ENCODE peak calls at places on chromosome 15, in four cellular contexts. M is GM12878, J is H1, K is HepG2. H is an unnamed sample.

GRCh38 chr15:66698971-66699370 is 3.1 kb upstream of the SMAD6 start:
- DNase-seq in K (no peak), M (no peak), J (no peak), H (no peak)

GRCh38 chr15:91922701-91923279 is 69.3 kb downstream of the SLCO3A1 start:
- DNase-seq in K (no peak), J (no peak), M (no peak), H (no peak)

GRCh38 chr15:81182746-81183402 is 13.8 kb upstream of the IL16 start:
- DNase-seq in M (no peak), J (no peak), K (no peak), H (no peak)

GRCh38 chr15:84878504-84878903 is 6.0 kb upstream of the SLC28A1 start:
- DNase-seq in J (peak), K (peak), M (no peak), H (peak)

GRCh38 chr15:86837631-86838030 is 758.0 kb downstream of the AGBL1 start:
- DNase-seq in J (no peak), M (no peak), K (no peak), H (no peak)

GRCh38 chr15:62306851-62307504 is 141.9 kb upstream of the C2CD4B start:
- DNase-seq in K (peak), J (no peak), M (no peak), H (peak)

GRCh38 chr15:66936115-66936863 is 129.1 kb upstream of the SMAD3 start:
- DNase-seq in M (no peak), J (no peak), K (no peak), H (no peak)

GRCh38 chr15:86115138-86115801 is 35.6 kb downstream of the AGBL1 start:
- DNase-seq in K (no peak), M (no peak), J (no peak), H (no peak)

GRCh38 chr15:53295574-53295973 is 463.9 kb downstream of the WDR72 start:
- DNase-seq in J (no peak), M (no peak), K (no peak), H (no peak)

GRCh38 chr15:99958426-99959097 is 225.3 kb upstream of the LYSMD4 start:
- DNase-seq in M (no peak), J (no peak), K (no peak), H (no peak)

GRCh38 chr15:77419050-77419835 is 661 bp downstream of the PEAK1 start:
- DNase-seq in J (no peak), M (no peak), K (no peak), H (no peak)

GRCh38 chr15:44728576-44729393 is 7.5 kb upstream of the TRIM69 start:
- DNase-seq in M (peak), J (peak), K (peak), H (peak)

GRCh38 chr15:77461486-77461885 is 40.8 kb downstream of the HMG20A start:
- DNase-seq in K (no peak), J (no peak), M (no peak), H (no peak)

GRCh38 chr15:63395730-63396545 is 14.3 kb upstream of the CA12 start:
- DNase-seq in J (no peak), M (no peak), K (no peak), H (no peak)

GRCh38 chr15:48242531-48242930 is 36.4 kb downstream of the SLC12A1 start:
- DNase-seq in K (no peak), M (no peak), J (no peak), H (no peak)

GRCh38 chr15:49040151-49040550 is 6.1 kb downstream of the SECISBP2L start:
- DNase-seq in K (no peak), J (no peak), M (no peak), H (no peak)

GRCh38 chr15:64877435-64877834 is 34.3 kb upstream of the ANKDD1A start:
- DNase-seq in J (no peak), K (no peak), M (no peak), H (no peak)

GRCh38 chr15:68783226-68784054 is 37.3 kb downstream of the ANP32A start:
- DNase-seq in K (peak), M (no peak), J (no peak), H (peak)

GRCh38 chr15:100328796-100329195 is 13.0 kb downstream of the ADAMTS17 start:
- DNase-seq in K (no peak), M (no peak), J (no peak), H (no peak)

GRCh38 chr15:45027220-45027619 is 4.2 kb downstream of the SORD start:
- DNase-seq in M (no peak), J (no peak), K (no peak), H (no peak)

GRCh38 chr15:36803773-36804172 is 224.3 kb downstream of the CDIN1 start:
- DNase-seq in J (no peak), M (no peak), K (no peak), H (no peak)

GRCh38 chr15:57329582-57330367 is 46.5 kb upstream of the CGNL1 start:
- DNase-seq in M (no peak), K (no peak), J (no peak), H (no peak)

DNA sequence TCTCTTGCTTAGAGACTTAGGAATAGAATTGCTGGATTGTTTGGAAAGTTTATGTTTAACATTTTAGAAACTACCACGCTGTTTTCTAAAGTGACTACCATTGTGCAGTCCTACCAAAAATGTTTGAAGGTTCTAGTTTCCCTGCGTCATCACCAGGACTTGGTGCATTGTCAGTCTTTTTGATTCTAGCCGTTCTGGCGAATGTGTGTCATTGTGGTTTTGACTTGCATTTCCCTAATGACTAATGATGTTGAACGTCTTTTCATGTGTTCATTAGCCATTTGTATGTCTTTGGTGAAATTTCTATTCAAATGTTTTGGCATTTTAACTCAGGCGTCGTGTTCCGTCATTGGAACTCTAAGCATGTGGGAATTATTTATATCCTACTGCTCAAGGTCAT is 58.0 kb downstream of the CHD2 start:
- DNase-seq in J (no peak), K (no peak), M (no peak), H (no peak)
- TF ChIP-seq ATF3 in J (no peak), K (no peak), M (no peak), H (no peak)

DNA sequence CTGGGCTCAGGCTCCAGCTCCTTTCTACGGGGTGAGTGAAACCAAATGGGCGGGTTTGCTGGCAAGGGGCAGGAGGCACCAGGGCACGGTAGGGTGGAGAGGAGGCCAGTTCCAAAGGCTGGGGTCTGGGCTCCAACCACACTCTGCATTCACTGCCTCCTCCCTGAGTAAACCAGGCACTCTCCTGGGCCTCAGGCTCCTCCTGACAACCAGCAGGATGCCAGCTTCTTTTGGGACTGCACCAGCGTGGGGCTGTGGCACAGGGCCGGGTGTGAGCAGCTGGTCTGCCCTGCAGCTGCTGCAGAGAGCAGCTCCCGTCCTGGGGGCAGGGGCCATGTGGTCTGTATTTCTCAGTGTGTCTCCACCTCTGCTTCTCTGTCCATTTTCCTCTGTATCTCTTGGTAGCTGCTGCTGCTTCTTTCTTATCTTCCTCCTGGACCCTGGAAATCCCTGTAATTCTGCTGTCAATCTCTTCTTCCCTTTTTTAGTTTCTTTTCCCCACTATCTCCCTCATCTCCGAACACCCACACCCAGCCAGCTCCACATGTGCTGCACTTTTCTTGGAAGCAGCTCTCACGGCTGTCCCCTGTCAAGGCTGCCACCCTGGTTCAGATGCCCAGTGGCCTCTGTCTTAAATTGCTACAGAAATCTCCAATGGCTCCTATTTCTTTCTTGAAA is 54.9 kb upstream of the TBC1D21 start:
- DNase-seq in K (no peak), M (no peak), J (no peak), H (no peak)
- TF ChIP-seq SRF in K (no peak), M (no peak), J (no peak), H (no peak)

GRCh38 chr15:39273805-39274411 is 307.0 kb upstream of the THBS1 start:
- DNase-seq in J (no peak), K (peak), M (no peak), H (no peak)
- TF ChIP-seq ATF3 in J (no peak), K (peak), M (no peak), H (no peak)

GRCh38 chr15:90664650-90665287 is 52.4 kb upstream of the BLM start:
- DNase-seq in J (no peak), M (no peak), K (peak), H (no peak)
- TF ChIP-seq SRF in J (no peak), M (no peak), K (no peak), H (no peak)

H was measured in HCT116.